ENCODE peak calls at places on chromosomes 13 and 19, in seven cellular contexts. One of them, this sample, is unnamed.

GRCh38 chr19:10260141-10260584 is 8.1 kb downstream of the MRPL4 start:
- DNase-seq in activated naive CD8-positive, alpha-beta T cell treated with anti-CD3 and anti-CD28 coated beads, Interleukin-2, amount 50 U/mL, for 24 hours: peak; percentile 69
- DNase-seq in dermis microvascular lymphatic vessel endothelial cell: no peak
- DNase-seq in LHCN-M2: no peak
- DNase-seq in Peyer's patch: no peak
- DNase-seq in AG08395: no peak
- DNase-seq in mesothelial cell of epicardium: no peak
- DNase-seq in this sample: no peak

GRCh38 chr19:13007292-13008045 is 12.2 kb downstream of the NFIX start:
- DNase-seq in activated naive CD8-positive, alpha-beta T cell treated with anti-CD3 and anti-CD28 coated beads, Interleukin-2, amount 50 U/mL, for 24 hours: no peak
- DNase-seq in dermis microvascular lymphatic vessel endothelial cell: no peak
- DNase-seq in LHCN-M2: no peak
- DNase-seq in Peyer's patch: no peak
- DNase-seq in AG08395: peak; percentile 37
- DNase-seq in mesothelial cell of epicardium: no peak
- DNase-seq in this sample: no peak

GRCh38 chr13:87536499-87536898 is 134.7 kb upstream of the SLITRK5 start:
- DNase-seq in activated naive CD8-positive, alpha-beta T cell treated with anti-CD3 and anti-CD28 coated beads, Interleukin-2, amount 50 U/mL, for 24 hours: no peak
- DNase-seq in dermis microvascular lymphatic vessel endothelial cell: no peak
- DNase-seq in LHCN-M2: no peak
- DNase-seq in Peyer's patch: no peak
- DNase-seq in AG08395: no peak
- DNase-seq in mesothelial cell of epicardium: no peak
- DNase-seq in this sample: no peak

GRCh38 chr19:33418871-33419762 is 45.6 kb downstream of the CEBPG start:
- DNase-seq in activated naive CD8-positive, alpha-beta T cell treated with anti-CD3 and anti-CD28 coated beads, Interleukin-2, amount 50 U/mL, for 24 hours: no peak
- DNase-seq in dermis microvascular lymphatic vessel endothelial cell: no peak
- DNase-seq in LHCN-M2: no peak
- DNase-seq in Peyer's patch: no peak
- DNase-seq in AG08395: no peak
- DNase-seq in mesothelial cell of epicardium: no peak
- DNase-seq in this sample: no peak

GRCh38 chr13:19632915-19633339 is 532 bp upstream of the MPHOSPH8 start:
- DNase-seq in activated naive CD8-positive, alpha-beta T cell treated with anti-CD3 and anti-CD28 coated beads, Interleukin-2, amount 50 U/mL, for 24 hours: no peak
- DNase-seq in dermis microvascular lymphatic vessel endothelial cell: no peak
- DNase-seq in LHCN-M2: no peak
- DNase-seq in Peyer's patch: no peak
- DNase-seq in AG08395: no peak
- DNase-seq in mesothelial cell of epicardium: no peak
- DNase-seq in this sample: peak; percentile 35

GRCh38 chr19:13029893-13030292 is 34.6 kb downstream of the NFIX start:
- DNase-seq in activated naive CD8-positive, alpha-beta T cell treated with anti-CD3 and anti-CD28 coated beads, Interleukin-2, amount 50 U/mL, for 24 hours: no peak
- DNase-seq in dermis microvascular lymphatic vessel endothelial cell: peak; percentile 30
- DNase-seq in LHCN-M2: no peak
- DNase-seq in Peyer's patch: no peak
- DNase-seq in AG08395: no peak
- DNase-seq in mesothelial cell of epicardium: no peak
- DNase-seq in this sample: no peak

GRCh38 chr19:31113250-31113685 is 236.0 kb downstream of the TSHZ3 start:
- DNase-seq in activated naive CD8-positive, alpha-beta T cell treated with anti-CD3 and anti-CD28 coated beads, Interleukin-2, amount 50 U/mL, for 24 hours: no peak
- DNase-seq in dermis microvascular lymphatic vessel endothelial cell: no peak
- DNase-seq in LHCN-M2: peak; percentile 75
- DNase-seq in Peyer's patch: no peak
- DNase-seq in AG08395: peak; percentile 42
- DNase-seq in mesothelial cell of epicardium: no peak
- DNase-seq in this sample: no peak

GRCh38 chr13:36764957-36765356 is 54.1 kb upstream of the RFXAP start:
- DNase-seq in activated naive CD8-positive, alpha-beta T cell treated with anti-CD3 and anti-CD28 coated beads, Interleukin-2, amount 50 U/mL, for 24 hours: no peak
- DNase-seq in dermis microvascular lymphatic vessel endothelial cell: no peak
- DNase-seq in LHCN-M2: no peak
- DNase-seq in Peyer's patch: no peak
- DNase-seq in AG08395: no peak
- DNase-seq in mesothelial cell of epicardium: no peak
- DNase-seq in this sample: no peak

GRCh38 chr19:54436031-54436523 is 12.9 kb upstream of the LENG8 start:
- DNase-seq in activated naive CD8-positive, alpha-beta T cell treated with anti-CD3 and anti-CD28 coated beads, Interleukin-2, amount 50 U/mL, for 24 hours: no peak
- DNase-seq in dermis microvascular lymphatic vessel endothelial cell: no peak
- DNase-seq in LHCN-M2: no peak
- DNase-seq in Peyer's patch: no peak
- DNase-seq in AG08395: no peak
- DNase-seq in mesothelial cell of epicardium: no peak
- DNase-seq in this sample: no peak

GRCh38 chr13:67075239-67075638 is 154.9 kb downstream of the PCDH9 start:
- DNase-seq in activated naive CD8-positive, alpha-beta T cell treated with anti-CD3 and anti-CD28 coated beads, Interleukin-2, amount 50 U/mL, for 24 hours: no peak
- DNase-seq in dermis microvascular lymphatic vessel endothelial cell: peak; percentile 49
- DNase-seq in LHCN-M2: peak; percentile 48
- DNase-seq in Peyer's patch: no peak
- DNase-seq in AG08395: no peak
- DNase-seq in mesothelial cell of epicardium: no peak
- DNase-seq in this sample: no peak

GRCh38 chr13:102903659-102904407 is 58.0 kb downstream of the ERCC5 start:
- DNase-seq in activated naive CD8-positive, alpha-beta T cell treated with anti-CD3 and anti-CD28 coated beads, Interleukin-2, amount 50 U/mL, for 24 hours: no peak
- DNase-seq in dermis microvascular lymphatic vessel endothelial cell: peak; percentile 36
- DNase-seq in LHCN-M2: peak; percentile 23
- DNase-seq in Peyer's patch: no peak
- DNase-seq in AG08395: peak; percentile 8
- DNase-seq in mesothelial cell of epicardium: no peak
- DNase-seq in this sample: no peak

GRCh38 chr19:49200238-49200862 is 42.8 kb downstream of the TRPM4 start:
- DNase-seq in activated naive CD8-positive, alpha-beta T cell treated with anti-CD3 and anti-CD28 coated beads, Interleukin-2, amount 50 U/mL, for 24 hours: peak; percentile 22
- DNase-seq in dermis microvascular lymphatic vessel endothelial cell: no peak
- DNase-seq in LHCN-M2: peak; percentile 31
- DNase-seq in Peyer's patch: peak; percentile 52
- DNase-seq in AG08395: peak; percentile 34
- DNase-seq in mesothelial cell of epicardium: no peak
- DNase-seq in this sample: no peak

GRCh38 chr19:18223860-18224524 is 2.2 kb downstream of the PDE4C start:
- DNase-seq in activated naive CD8-positive, alpha-beta T cell treated with anti-CD3 and anti-CD28 coated beads, Interleukin-2, amount 50 U/mL, for 24 hours: no peak
- DNase-seq in dermis microvascular lymphatic vessel endothelial cell: no peak
- DNase-seq in LHCN-M2: peak; percentile 12
- DNase-seq in Peyer's patch: peak; percentile 64
- DNase-seq in AG08395: no peak
- DNase-seq in mesothelial cell of epicardium: no peak
- DNase-seq in this sample: no peak

GRCh38 chr13:99415851-99416331 is 85.4 kb upstream of the TM9SF2 start:
- DNase-seq in activated naive CD8-positive, alpha-beta T cell treated with anti-CD3 and anti-CD28 coated beads, Interleukin-2, amount 50 U/mL, for 24 hours: peak; percentile 63
- DNase-seq in dermis microvascular lymphatic vessel endothelial cell: no peak
- DNase-seq in LHCN-M2: no peak
- DNase-seq in Peyer's patch: no peak
- DNase-seq in AG08395: no peak
- DNase-seq in mesothelial cell of epicardium: no peak
- DNase-seq in this sample: no peak

GRCh38 chr19:1942078-1942933 is 1.3 kb downstream of the CSNK1G2 start:
- DNase-seq in activated naive CD8-positive, alpha-beta T cell treated with anti-CD3 and anti-CD28 coated beads, Interleukin-2, amount 50 U/mL, for 24 hours: peak; percentile 81
- DNase-seq in dermis microvascular lymphatic vessel endothelial cell: peak; percentile 88
- DNase-seq in LHCN-M2: peak; percentile 53
- DNase-seq in Peyer's patch: peak; percentile 82
- DNase-seq in AG08395: peak; percentile 63
- DNase-seq in mesothelial cell of epicardium: peak; percentile 67
- DNase-seq in this sample: no peak

GRCh38 chr19:11479470-11480080 is 1.3 kb downstream of the ELAVL3 start:
- DNase-seq in activated naive CD8-positive, alpha-beta T cell treated with anti-CD3 and anti-CD28 coated beads, Interleukin-2, amount 50 U/mL, for 24 hours: peak; percentile 56
- DNase-seq in dermis microvascular lymphatic vessel endothelial cell: peak; percentile 23
- DNase-seq in LHCN-M2: no peak
- DNase-seq in Peyer's patch: peak; percentile 57
- DNase-seq in AG08395: no peak
- DNase-seq in mesothelial cell of epicardium: no peak
- DNase-seq in this sample: no peak

GRCh38 chr13:76885203-76886004 is 801 bp downstream of the KCTD12 start:
- DNase-seq in activated naive CD8-positive, alpha-beta T cell treated with anti-CD3 and anti-CD28 coated beads, Interleukin-2, amount 50 U/mL, for 24 hours: peak; percentile 59
- DNase-seq in dermis microvascular lymphatic vessel endothelial cell: peak; percentile 84
- DNase-seq in LHCN-M2: peak; percentile 72
- DNase-seq in Peyer's patch: peak; percentile 73
- DNase-seq in AG08395: peak; percentile 52
- DNase-seq in mesothelial cell of epicardium: peak; percentile 26
- DNase-seq in this sample: no peak

GRCh38 chr13:49296659-49297058 is 48.9 kb downstream of the CDADC1 start:
- DNase-seq in activated naive CD8-positive, alpha-beta T cell treated with anti-CD3 and anti-CD28 coated beads, Interleukin-2, amount 50 U/mL, for 24 hours: no peak
- DNase-seq in dermis microvascular lymphatic vessel endothelial cell: no peak
- DNase-seq in LHCN-M2: no peak
- DNase-seq in Peyer's patch: no peak
- DNase-seq in AG08395: no peak
- DNase-seq in mesothelial cell of epicardium: no peak
- DNase-seq in this sample: no peak

GRCh38 chr13:92896842-92897241 is 329.8 kb upstream of the GPC6 start:
- DNase-seq in activated naive CD8-positive, alpha-beta T cell treated with anti-CD3 and anti-CD28 coated beads, Interleukin-2, amount 50 U/mL, for 24 hours: no peak
- DNase-seq in dermis microvascular lymphatic vessel endothelial cell: no peak
- DNase-seq in LHCN-M2: peak; percentile 13
- DNase-seq in Peyer's patch: no peak
- DNase-seq in AG08395: no peak
- DNase-seq in mesothelial cell of epicardium: no peak
- DNase-seq in this sample: no peak

GRCh38 chr13:53357582-53357981 is 329.0 kb downstream of the OLFM4 start:
- DNase-seq in activated naive CD8-positive, alpha-beta T cell treated with anti-CD3 and anti-CD28 coated beads, Interleukin-2, amount 50 U/mL, for 24 hours: no peak
- DNase-seq in dermis microvascular lymphatic vessel endothelial cell: no peak
- DNase-seq in LHCN-M2: no peak
- DNase-seq in Peyer's patch: no peak
- DNase-seq in AG08395: no peak
- DNase-seq in mesothelial cell of epicardium: no peak
- DNase-seq in this sample: no peak

This sample was measured in NCI-H1048.